ENCODE peak calls at places on chromosomes 16 and 17, in seven cellular contexts. One of them, this sample, is unnamed.

GRCh38 chr16:83923581-83924365 is 24.9 kb downstream of the MLYCD start:
- DNase-seq in RWPE1: no peak
- DNase-seq in H9: no peak
- DNase-seq in colonic mucosa: no peak
- DNase-seq in psoas muscle: peak; percentile 49
- DNase-seq in Peyer's patch: no peak
- DNase-seq in T follicular helper cell: no peak
- DNase-seq in this sample: no peak

GRCh38 chr16:49324703-49325102 is 43.1 kb upstream of the CBLN1 start:
- DNase-seq in H9: no peak
- DNase-seq in colonic mucosa: no peak
- DNase-seq in psoas muscle: no peak
- DNase-seq in RWPE1: no peak
- DNase-seq in T follicular helper cell: no peak
- DNase-seq in Peyer's patch: no peak
- DNase-seq in this sample: no peak

GRCh38 chr16:4200000-4200780 is 41.7 kb downstream of the SRL start:
- DNase-seq in colonic mucosa: peak; percentile 84
- DNase-seq in RWPE1: peak; percentile 69
- DNase-seq in T follicular helper cell: no peak
- DNase-seq in psoas muscle: peak; percentile 76
- DNase-seq in Peyer's patch: peak; percentile 37
- DNase-seq in H9: peak; percentile 61
- DNase-seq in this sample: peak; percentile 73

GRCh38 chr17:28684963-28685362 is 23.0 kb downstream of the SUPT6H start:
- DNase-seq in T follicular helper cell: no peak
- DNase-seq in Peyer's patch: no peak
- DNase-seq in psoas muscle: peak; percentile 66
- DNase-seq in RWPE1: no peak
- DNase-seq in H9: no peak
- DNase-seq in colonic mucosa: peak; percentile 52
- DNase-seq in this sample: no peak

GRCh38 chr16:10128397-10129258 is 53.6 kb downstream of the GRIN2A start:
- DNase-seq in Peyer's patch: no peak
- DNase-seq in colonic mucosa: no peak
- DNase-seq in psoas muscle: no peak
- DNase-seq in RWPE1: no peak
- DNase-seq in H9: no peak
- DNase-seq in T follicular helper cell: no peak
- DNase-seq in this sample: no peak

GRCh38 chr17:76840884-76841775 is 27.1 kb upstream of the MGAT5B start:
- DNase-seq in psoas muscle: no peak
- DNase-seq in colonic mucosa: no peak
- DNase-seq in H9: no peak
- DNase-seq in T follicular helper cell: no peak
- DNase-seq in RWPE1: no peak
- DNase-seq in Peyer's patch: no peak
- DNase-seq in this sample: no peak

GRCh38 chr17:45384047-45384799 is 48.4 kb downstream of the ARHGAP27 start:
- DNase-seq in H9: no peak
- DNase-seq in psoas muscle: no peak
- DNase-seq in T follicular helper cell: no peak
- DNase-seq in RWPE1: no peak
- DNase-seq in colonic mucosa: no peak
- DNase-seq in Peyer's patch: no peak
- DNase-seq in this sample: no peak

GRCh38 chr16:53726625-53727024 is 22.7 kb downstream of the FTO start:
- DNase-seq in H9: no peak
- DNase-seq in RWPE1: peak; percentile 43
- DNase-seq in psoas muscle: no peak
- DNase-seq in colonic mucosa: no peak
- DNase-seq in Peyer's patch: no peak
- DNase-seq in T follicular helper cell: no peak
- DNase-seq in this sample: peak; percentile 75

GRCh38 chr16:50002190-50002589 is 22.8 kb upstream of the CNEP1R1 start:
- DNase-seq in psoas muscle: no peak
- DNase-seq in colonic mucosa: no peak
- DNase-seq in RWPE1: peak; percentile 20
- DNase-seq in T follicular helper cell: no peak
- DNase-seq in Peyer's patch: no peak
- DNase-seq in H9: no peak
- DNase-seq in this sample: peak; percentile 54

GRCh38 chr16:9003322-9003721 is 39.6 kb upstream of the USP7 start:
- DNase-seq in RWPE1: no peak
- DNase-seq in colonic mucosa: peak; percentile 88
- DNase-seq in T follicular helper cell: no peak
- DNase-seq in Peyer's patch: no peak
- DNase-seq in psoas muscle: no peak
- DNase-seq in H9: no peak
- DNase-seq in this sample: peak; percentile 70

GRCh38 chr16:50265716-50266336 is 525 bp upstream of the ADCY7 start:
- DNase-seq in psoas muscle: peak; percentile 43
- DNase-seq in colonic mucosa: peak; percentile 30
- DNase-seq in T follicular helper cell: no peak
- DNase-seq in RWPE1: no peak
- DNase-seq in Peyer's patch: no peak
- DNase-seq in H9: no peak
- DNase-seq in this sample: no peak

GRCh38 chr17:3049705-3050295 is 13.6 kb downstream of the OR1D5 start:
- DNase-seq in psoas muscle: no peak
- DNase-seq in colonic mucosa: no peak
- DNase-seq in Peyer's patch: peak; percentile 13
- DNase-seq in H9: peak; percentile 28
- DNase-seq in T follicular helper cell: no peak
- DNase-seq in RWPE1: no peak
- DNase-seq in this sample: peak; percentile 55

GRCh38 chr17:82077617-82078358 is 12.2 kb upstream of the DUS1L start:
- DNase-seq in Peyer's patch: no peak
- DNase-seq in T follicular helper cell: no peak
- DNase-seq in psoas muscle: peak; percentile 57
- DNase-seq in H9: peak; percentile 80
- DNase-seq in colonic mucosa: no peak
- DNase-seq in RWPE1: no peak
- DNase-seq in this sample: no peak

GRCh38 chr16:4390266-4391260 is 18.9 kb downstream of the VASN start:
- DNase-seq in psoas muscle: no peak
- DNase-seq in RWPE1: no peak
- DNase-seq in colonic mucosa: no peak
- DNase-seq in H9: peak; percentile 76
- DNase-seq in Peyer's patch: no peak
- DNase-seq in T follicular helper cell: no peak
- DNase-seq in this sample: no peak

GRCh38 chr17:68759343-68760140 is 158.4 kb upstream of the FAM20A start:
- DNase-seq in RWPE1: peak; percentile 89
- DNase-seq in H9: peak; percentile 95
- DNase-seq in psoas muscle: peak; percentile 91
- DNase-seq in T follicular helper cell: no peak
- DNase-seq in colonic mucosa: peak; percentile 90
- DNase-seq in Peyer's patch: peak; percentile 45
- DNase-seq in this sample: peak; percentile 94

GRCh38 chr16:86517652-86518258 is 7.4 kb downstream of the FOXF1 start:
- DNase-seq in T follicular helper cell: no peak
- DNase-seq in RWPE1: peak; percentile 58
- DNase-seq in psoas muscle: peak; percentile 67
- DNase-seq in H9: peak; percentile 80
- DNase-seq in colonic mucosa: peak; percentile 64
- DNase-seq in Peyer's patch: peak; percentile 31
- DNase-seq in this sample: peak; percentile 52

GRCh38 chr17:17063546-17064122 is 21.4 kb downstream of the MPRIP start:
- DNase-seq in psoas muscle: peak; percentile 94
- DNase-seq in Peyer's patch: no peak
- DNase-seq in T follicular helper cell: no peak
- DNase-seq in colonic mucosa: no peak
- DNase-seq in RWPE1: no peak
- DNase-seq in H9: peak; percentile 24
- DNase-seq in this sample: peak; percentile 34

GRCh38 chr17:6654816-6655731 is 3.5 kb downstream of the C17orf100 start:
- DNase-seq in H9: peak; percentile 84
- DNase-seq in psoas muscle: no peak
- DNase-seq in Peyer's patch: no peak
- DNase-seq in T follicular helper cell: no peak
- DNase-seq in RWPE1: peak; percentile 74
- DNase-seq in colonic mucosa: peak; percentile 75
- DNase-seq in this sample: peak; percentile 92

GRCh38 chr17:27536781-27537180 is 80.5 kb downstream of the KSR1 start:
- DNase-seq in psoas muscle: no peak
- DNase-seq in H9: no peak
- DNase-seq in Peyer's patch: no peak
- DNase-seq in T follicular helper cell: no peak
- DNase-seq in RWPE1: no peak
- DNase-seq in colonic mucosa: no peak
- DNase-seq in this sample: no peak

GRCh38 chr17:13074026-13074425 is 56.2 kb upstream of the ELAC2 start:
- DNase-seq in psoas muscle: no peak
- DNase-seq in H9: no peak
- DNase-seq in Peyer's patch: no peak
- DNase-seq in RWPE1: peak; percentile 8
- DNase-seq in colonic mucosa: no peak
- DNase-seq in T follicular helper cell: no peak
- DNase-seq in this sample: peak; percentile 42

GRCh38 chr17:78572277-78573205 is 4.7 kb downstream of the DNAH17 start:
- DNase-seq in psoas muscle: no peak
- DNase-seq in Peyer's patch: peak; percentile 45
- DNase-seq in T follicular helper cell: no peak
- DNase-seq in colonic mucosa: no peak
- DNase-seq in H9: peak; percentile 73
- DNase-seq in RWPE1: no peak
- DNase-seq in this sample: no peak

GRCh38 chr16:30416047-30416603 is 8.7 kb downstream of the ZNF771 start:
- DNase-seq in Peyer's patch: no peak
- DNase-seq in T follicular helper cell: no peak
- DNase-seq in psoas muscle: no peak
- DNase-seq in colonic mucosa: no peak
- DNase-seq in H9: no peak
- DNase-seq in RWPE1: no peak
- DNase-seq in this sample: no peak

GRCh38 chr17:58832514-58832913 is 76.9 kb downstream of the PPM1E start:
- DNase-seq in psoas muscle: no peak
- DNase-seq in T follicular helper cell: no peak
- DNase-seq in H9: no peak
- DNase-seq in colonic mucosa: no peak
- DNase-seq in Peyer's patch: no peak
- DNase-seq in RWPE1: no peak
- DNase-seq in this sample: no peak

GRCh38 chr17:32732900-32733299 is 144.0 kb downstream of the MYO1D start:
- DNase-seq in colonic mucosa: no peak
- DNase-seq in H9: no peak
- DNase-seq in psoas muscle: no peak
- DNase-seq in RWPE1: no peak
- DNase-seq in Peyer's patch: no peak
- DNase-seq in T follicular helper cell: no peak
- DNase-seq in this sample: no peak

GRCh38 chr16:57862698-57863433 is 60.6 kb upstream of the KIFC3 start:
- DNase-seq in H9: peak; percentile 44
- DNase-seq in RWPE1: no peak
- DNase-seq in Peyer's patch: no peak
- DNase-seq in psoas muscle: no peak
- DNase-seq in colonic mucosa: peak; percentile 21
- DNase-seq in T follicular helper cell: no peak
- DNase-seq in this sample: no peak

GRCh38 chr16:720990-721764 is at the start of gene ANTKMT:
- DNase-seq in RWPE1: peak; percentile 77
- DNase-seq in T follicular helper cell: peak; percentile 51
- DNase-seq in psoas muscle: peak; percentile 90
- DNase-seq in colonic mucosa: peak; percentile 87
- DNase-seq in Peyer's patch: peak; percentile 89
- DNase-seq in H9: peak; percentile 94
- DNase-seq in this sample: peak; percentile 88

GRCh38 chr16:82943371-82943770 is 316.6 kb downstream of the CDH13 start:
- DNase-seq in T follicular helper cell: no peak
- DNase-seq in Peyer's patch: no peak
- DNase-seq in psoas muscle: no peak
- DNase-seq in H9: no peak
- DNase-seq in colonic mucosa: no peak
- DNase-seq in RWPE1: no peak
- DNase-seq in this sample: no peak

GRCh38 chr17:29292071-29292991 is 1.6 kb downstream of the NUFIP2 start:
- DNase-seq in psoas muscle: peak; percentile 81
- DNase-seq in H9: peak; percentile 61
- DNase-seq in RWPE1: peak; percentile 47
- DNase-seq in T follicular helper cell: peak; percentile 42
- DNase-seq in colonic mucosa: peak; percentile 63
- DNase-seq in Peyer's patch: peak; percentile 79
- DNase-seq in this sample: peak; percentile 33

GRCh38 chr16:87877942-87878507 is 8.7 kb upstream of the SLC7A5 start:
- DNase-seq in H9: no peak
- DNase-seq in RWPE1: no peak
- DNase-seq in colonic mucosa: no peak
- DNase-seq in T follicular helper cell: no peak
- DNase-seq in psoas muscle: no peak
- DNase-seq in Peyer's patch: no peak
- DNase-seq in this sample: no peak

GRCh38 chr16:68802190-68802589 is 41.1 kb upstream of the TANGO6 start:
- DNase-seq in T follicular helper cell: no peak
- DNase-seq in Peyer's patch: no peak
- DNase-seq in colonic mucosa: no peak
- DNase-seq in H9: no peak
- DNase-seq in RWPE1: peak; percentile 6
- DNase-seq in psoas muscle: no peak
- DNase-seq in this sample: peak; percentile 82

GRCh38 chr17:68314916-68315535 is 23.7 kb downstream of the ARSG start:
- DNase-seq in Peyer's patch: no peak
- DNase-seq in H9: no peak
- DNase-seq in psoas muscle: no peak
- DNase-seq in T follicular helper cell: no peak
- DNase-seq in colonic mucosa: peak; percentile 21
- DNase-seq in RWPE1: no peak
- DNase-seq in this sample: no peak

GRCh38 chr16:82078125-82078524 is 43.1 kb downstream of the HSD17B2 start:
- DNase-seq in colonic mucosa: no peak
- DNase-seq in T follicular helper cell: no peak
- DNase-seq in Peyer's patch: no peak
- DNase-seq in RWPE1: no peak
- DNase-seq in H9: no peak
- DNase-seq in psoas muscle: no peak
- DNase-seq in this sample: no peak

GRCh38 chr16:78005881-78006280 is 16.5 kb upstream of the CLEC3A start:
- DNase-seq in RWPE1: no peak
- DNase-seq in psoas muscle: no peak
- DNase-seq in T follicular helper cell: no peak
- DNase-seq in H9: no peak
- DNase-seq in colonic mucosa: no peak
- DNase-seq in Peyer's patch: no peak
- DNase-seq in this sample: no peak

GRCh38 chr17:41406205-41406604 is 8.8 kb upstream of the KRT31 start:
- DNase-seq in psoas muscle: no peak
- DNase-seq in H9: no peak
- DNase-seq in T follicular helper cell: no peak
- DNase-seq in Peyer's patch: no peak
- DNase-seq in RWPE1: peak; percentile 41
- DNase-seq in colonic mucosa: no peak
- DNase-seq in this sample: peak; percentile 66

GRCh38 chr17:83099570-83100181 is 20.3 kb downstream of the METRNL start:
- DNase-seq in colonic mucosa: no peak
- DNase-seq in T follicular helper cell: no peak
- DNase-seq in RWPE1: no peak
- DNase-seq in psoas muscle: no peak
- DNase-seq in Peyer's patch: peak; percentile 56
- DNase-seq in H9: no peak
- DNase-seq in this sample: no peak

GRCh38 chr16:4064950-4065352 is 51.3 kb downstream of the ADCY9 start:
- DNase-seq in H9: no peak
- DNase-seq in T follicular helper cell: no peak
- DNase-seq in psoas muscle: no peak
- DNase-seq in colonic mucosa: no peak
- DNase-seq in Peyer's patch: no peak
- DNase-seq in RWPE1: no peak
- DNase-seq in this sample: no peak

This sample was measured in epithelial cell of esophagus.